ENCODE peak calls at places on chromosomes 4 and X, in four cellular contexts. One of them, this sample, is unnamed.

GRCh38 chrX:37753384-37753783 is 26.5 kb upstream of the CYBB start:
- DNase-seq in A549: no peak
- DNase-seq in tibial nerve: no peak
- DNase-seq in body of pancreas: no peak
- DNase-seq in this sample: no peak

GRCh38 chr4:22959483-22959882 is 266.7 kb downstream of the GBA3 start:
- DNase-seq in A549: no peak
- DNase-seq in body of pancreas: no peak
- DNase-seq in tibial nerve: no peak
- DNase-seq in this sample: no peak

GRCh38 chr4:161577604-161578301 is 586.0 kb downstream of the FSTL5 start:
- DNase-seq in body of pancreas: no peak
- DNase-seq in tibial nerve: no peak
- DNase-seq in A549: no peak
- DNase-seq in this sample: no peak

GRCh38 chr4:77342170-77342810 is 185.3 kb downstream of the CCNG2 start:
- DNase-seq in body of pancreas: no peak
- DNase-seq in A549: no peak
- DNase-seq in tibial nerve: no peak
- DNase-seq in this sample: no peak

GRCh38 chr4:81421346-81422218 is 50.1 kb downstream of the RASGEF1B start:
- DNase-seq in body of pancreas: peak; percentile 64
- DNase-seq in A549: no peak
- DNase-seq in tibial nerve: peak; percentile 38
- DNase-seq in this sample: peak; percentile 98

GRCh38 chr4:187942968-187943367 is 52.6 kb upstream of the ZFP42 start:
- DNase-seq in body of pancreas: no peak
- DNase-seq in tibial nerve: no peak
- DNase-seq in A549: no peak
- DNase-seq in this sample: no peak

GRCh38 chr4:7847206-7847605 is 92.5 kb downstream of the AFAP1 start:
- DNase-seq in A549: no peak
- DNase-seq in tibial nerve: no peak
- DNase-seq in body of pancreas: no peak
- DNase-seq in this sample: no peak

GRCh38 chr4:1056671-1057402 is 45.4 kb downstream of the FGFRL1 start:
- DNase-seq in body of pancreas: no peak
- DNase-seq in tibial nerve: no peak
- DNase-seq in A549: no peak
- DNase-seq in this sample: no peak

GRCh38 chrX:134685662-134686061 is 27.4 kb upstream of the PLAC1 start:
- DNase-seq in tibial nerve: no peak
- DNase-seq in A549: no peak
- DNase-seq in body of pancreas: no peak
- DNase-seq in this sample: no peak

GRCh38 chrX:103918050-103918449 is 44.4 kb upstream of the TMSB15B start:
- DNase-seq in body of pancreas: peak; percentile 46
- DNase-seq in tibial nerve: peak; percentile 5
- DNase-seq in A549: peak; percentile 81
- DNase-seq in this sample: peak; percentile 11

GRCh38 chrX:43505759-43506158 is 150.3 kb upstream of the MAOA start:
- DNase-seq in A549: no peak
- DNase-seq in body of pancreas: no peak
- DNase-seq in tibial nerve: no peak
- DNase-seq in this sample: no peak

GRCh38 chr4:86496094-86497060 is 97.7 kb upstream of the PTPN13 start:
- DNase-seq in A549: peak; percentile 25
- DNase-seq in tibial nerve: peak; percentile 56
- DNase-seq in body of pancreas: peak; percentile 35
- DNase-seq in this sample: peak; percentile 68

GRCh38 chrX:18871161-18871880 is 112.6 kb downstream of the PHKA2 start:
- DNase-seq in body of pancreas: no peak
- DNase-seq in A549: no peak
- DNase-seq in tibial nerve: no peak
- DNase-seq in this sample: no peak

GRCh38 chr4:23889814-23890269 is at the start of gene PPARGC1A:
- DNase-seq in body of pancreas: peak; percentile 75
- DNase-seq in A549: no peak
- DNase-seq in tibial nerve: peak; percentile 33
- DNase-seq in this sample: no peak

GRCh38 chrX:103919336-103919682 is 43.1 kb upstream of the TMSB15B start:
- DNase-seq in A549: peak; percentile 72
- DNase-seq in tibial nerve: peak; percentile 7
- DNase-seq in body of pancreas: peak; percentile 2
- DNase-seq in this sample: peak; percentile 6

GRCh38 chr4:158884280-158884679 is 115.5 kb downstream of the FNIP2 start:
- DNase-seq in A549: no peak
- DNase-seq in body of pancreas: no peak
- DNase-seq in tibial nerve: no peak
- DNase-seq in this sample: no peak

GRCh38 chr4:156251373-156252065 is 297.9 kb upstream of the CTSO start:
- DNase-seq in A549: no peak
- DNase-seq in body of pancreas: no peak
- DNase-seq in tibial nerve: no peak
- DNase-seq in this sample: no peak

GRCh38 chrX:123184858-123185251 is 777 bp downstream of the GRIA3 start:
- DNase-seq in A549: no peak
- DNase-seq in tibial nerve: no peak
- DNase-seq in body of pancreas: no peak
- DNase-seq in this sample: no peak

GRCh38 chrX:149757206-149758067 is 16.4 kb upstream of the HSFX1 start:
- DNase-seq in tibial nerve: no peak
- DNase-seq in A549: no peak
- DNase-seq in body of pancreas: no peak
- DNase-seq in this sample: no peak

GRCh38 chrX:19760345-19760744 is 127.1 kb downstream of the SH3KBP1 start:
- DNase-seq in A549: no peak
- DNase-seq in body of pancreas: no peak
- DNase-seq in tibial nerve: no peak
- DNase-seq in this sample: no peak

GRCh38 chr4:3248811-3249661 is at the start of gene MSANTD1:
- DNase-seq in body of pancreas: no peak
- DNase-seq in A549: no peak
- DNase-seq in tibial nerve: no peak
- DNase-seq in this sample: no peak

GRCh38 chr4:54626113-54626512 is 31.6 kb upstream of the KIT start:
- DNase-seq in tibial nerve: no peak
- DNase-seq in body of pancreas: peak; percentile 69
- DNase-seq in A549: no peak
- DNase-seq in this sample: no peak

DNA sequence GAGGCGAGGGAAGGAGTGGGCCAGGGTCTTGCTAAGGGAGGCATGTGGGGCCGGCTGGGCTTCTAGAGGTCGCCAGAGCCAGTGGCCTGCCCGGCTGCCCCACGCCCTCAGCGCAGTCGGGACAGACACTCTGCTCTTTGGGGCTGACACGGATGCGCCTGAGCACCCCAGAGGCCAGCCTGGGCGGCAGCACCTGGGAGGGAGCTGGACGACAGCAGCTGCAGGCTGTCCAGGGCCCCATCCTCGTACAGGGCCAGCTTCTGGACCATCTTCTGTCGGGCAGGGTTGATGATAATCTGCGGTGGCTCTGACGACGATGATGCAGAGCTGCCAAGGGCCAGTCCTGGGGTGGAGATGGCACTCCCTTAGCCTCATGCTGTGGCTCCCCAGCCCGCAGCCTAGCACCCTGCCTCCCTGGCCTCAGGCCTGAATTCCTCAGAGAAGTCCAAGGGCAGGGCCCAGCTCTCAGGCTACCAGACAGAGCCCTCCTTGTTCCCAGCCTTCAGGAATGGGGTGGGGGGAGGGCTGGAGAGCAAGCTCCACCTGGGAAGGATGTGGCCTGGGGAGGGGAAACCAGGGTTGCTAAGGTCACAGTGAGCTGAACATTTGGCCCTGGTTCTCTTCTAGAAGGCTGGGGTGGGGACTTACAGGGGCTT is 7.2 kb downstream of the IRAK1 start:
- DNase-seq in A549: no peak
- DNase-seq in body of pancreas: peak; percentile 58
- DNase-seq in tibial nerve: no peak
- DNase-seq in this sample: no peak
- TF ChIP-seq POLR2A in A549: no peak
- TF ChIP-seq POLR2A in body of pancreas: no peak
- TF ChIP-seq POLR2A in tibial nerve: no peak
- TF ChIP-seq POLR2A in this sample: peak; percentile 1

GRCh38 chr4:51997647-51998046 is 22.5 kb downstream of the LRRC66 start:
- DNase-seq in body of pancreas: no peak
- DNase-seq in tibial nerve: no peak
- DNase-seq in A549: no peak
- DNase-seq in this sample: no peak

GRCh38 chr4:52005610-52006273 is 14.4 kb downstream of the LRRC66 start:
- DNase-seq in tibial nerve: no peak
- DNase-seq in A549: no peak
- DNase-seq in body of pancreas: no peak
- DNase-seq in this sample: no peak

GRCh38 chr4:51999250-51999649 is 20.9 kb downstream of the LRRC66 start:
- DNase-seq in tibial nerve: no peak
- DNase-seq in body of pancreas: no peak
- DNase-seq in A549: no peak
- DNase-seq in this sample: no peak

GRCh38 chr4:51998837-51999236 is 21.3 kb downstream of the LRRC66 start:
- DNase-seq in tibial nerve: no peak
- DNase-seq in A549: no peak
- DNase-seq in body of pancreas: no peak
- DNase-seq in this sample: no peak

GRCh38 chr4:52001616-52002015 is 18.5 kb downstream of the LRRC66 start:
- DNase-seq in body of pancreas: no peak
- DNase-seq in tibial nerve: no peak
- DNase-seq in A549: no peak
- DNase-seq in this sample: no peak
- TF ChIP-seq POLR2A in body of pancreas: no peak
- TF ChIP-seq POLR2A in tibial nerve: no peak
- TF ChIP-seq POLR2A in A549: no peak
- TF ChIP-seq POLR2A in this sample: no peak

GRCh38 chr4:44725861-44726820 is at the start of gene GNPDA2:
- DNase-seq in body of pancreas: peak; percentile 93
- DNase-seq in A549: peak; percentile 86
- DNase-seq in tibial nerve: peak; percentile 74
- DNase-seq in this sample: peak; percentile 93
- TF ChIP-seq POLR2A in body of pancreas: peak; percentile 79
- TF ChIP-seq POLR2A in A549: peak; percentile 83
- TF ChIP-seq POLR2A in tibial nerve: no peak
- TF ChIP-seq POLR2A in this sample: peak; percentile 83

GRCh38 chrX:17375631-17376380 is 806 bp downstream of the NHS start:
- DNase-seq in A549: peak; percentile 48
- DNase-seq in body of pancreas: peak; percentile 2
- DNase-seq in tibial nerve: no peak
- DNase-seq in this sample: peak; percentile 0

GRCh38 chrX:17376381-17377046 is 1.5 kb downstream of the NHS start:
- DNase-seq in body of pancreas: no peak
- DNase-seq in A549: peak; percentile 55
- DNase-seq in tibial nerve: peak; percentile 13
- DNase-seq in this sample: no peak

GRCh38 chrX:17373337-17373736 is 1.7 kb upstream of the NHS start:
- DNase-seq in A549: no peak
- DNase-seq in body of pancreas: no peak
- DNase-seq in tibial nerve: no peak
- DNase-seq in this sample: no peak

GRCh38 chrX:17375361-17375630 is 296 bp downstream of the NHS start:
- DNase-seq in body of pancreas: no peak
- DNase-seq in A549: no peak
- DNase-seq in tibial nerve: no peak
- DNase-seq in this sample: no peak

DNA sequence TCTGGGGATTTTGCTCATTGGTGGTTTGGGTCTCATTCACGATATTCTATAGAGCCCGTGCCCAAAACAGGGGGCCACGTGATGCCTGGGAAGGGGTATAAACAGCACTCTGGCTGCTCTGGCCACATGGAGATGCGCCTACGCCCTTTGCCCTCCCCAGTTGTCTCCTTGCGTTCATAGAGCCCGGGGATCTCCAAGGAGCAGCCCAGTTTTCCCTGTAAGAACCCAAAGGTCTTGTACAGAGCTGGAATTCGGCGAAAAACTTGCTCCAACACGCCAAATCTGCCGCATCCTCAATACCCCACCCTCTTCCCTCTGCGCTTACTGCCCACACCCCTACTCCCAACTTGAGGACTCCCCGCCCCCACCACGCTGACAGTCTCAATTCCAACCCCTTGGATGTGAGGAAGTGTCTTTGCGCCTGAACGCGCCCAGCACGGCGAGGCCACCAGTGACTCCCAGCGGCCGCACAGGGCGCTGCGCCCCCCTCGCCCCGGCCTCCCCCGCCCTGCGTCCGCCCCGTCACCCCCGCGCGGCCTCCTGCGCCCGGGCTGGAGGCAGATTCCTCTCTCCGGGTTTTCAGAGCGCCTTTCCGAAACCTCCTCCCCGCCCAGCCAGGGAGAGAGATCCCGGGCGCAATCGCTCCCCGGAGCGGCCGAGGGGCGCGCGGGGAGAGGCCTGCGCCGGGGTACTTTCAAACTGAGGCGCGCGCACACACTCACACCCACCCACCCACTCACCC is at the start of gene NHS:
- DNase-seq in body of pancreas: peak; percentile 32
- DNase-seq in A549: peak; percentile 87
- DNase-seq in tibial nerve: peak; percentile 52
- DNase-seq in this sample: peak; percentile 4
- TF ChIP-seq POLR2A in body of pancreas: no peak
- TF ChIP-seq POLR2A in A549: no peak
- TF ChIP-seq POLR2A in tibial nerve: no peak
- TF ChIP-seq POLR2A in this sample: no peak